ENCODE peak calls at places on chromosomes 12 and 14, in eight cellular contexts. U, N, H, X, P, E, Z and A are unnamed samples.
A peak's percentile ranks its signal among the peaks of the same experiment; 100 is the strongest.

GRCh38 chr12:51395283-51396230 is 4.4 kb upstream of the GALNT6 start:
- DNase-seq in E (no peak), Z (no peak), H (no peak), N (no peak), P (no peak), X (no peak), U (no peak), A (no peak)

GRCh38 chr14:94946244-94946643 is 176.3 kb upstream of the GSC start:
- DNase-seq in P (no peak), Z (no peak), H (no peak), U (no peak), E (no peak), N (no peak), X (no peak), A (no peak)

GRCh38 chr12:116547955-116548471 is 11.2 kb upstream of the MAP1LC3B2 start:
- DNase-seq in H (no peak), X (no peak), P (no peak), E (peak; percentile 34), N (no peak), U (peak; percentile 66), Z (peak; percentile 39), A (no peak)

GRCh38 chr14:35944847-35945246 is 118.7 kb downstream of the BRMS1L start:
- DNase-seq in X (no peak), N (no peak), P (peak; percentile 30), H (no peak), U (no peak), E (no peak), Z (peak; percentile 5), A (no peak)

GRCh38 chr12:71556881-71557280 is 106.8 kb downstream of the ZFC3H1 start:
- DNase-seq in X (no peak), U (no peak), Z (no peak), E (peak; percentile 91), H (no peak), P (no peak), N (no peak), A (no peak)

GRCh38 chr12:89544730-89545184 is 18.9 kb upstream of the POC1B start:
- DNase-seq in U (peak; percentile 52), Z (peak; percentile 21), H (peak; percentile 55), X (no peak), E (peak; percentile 36), N (peak; percentile 64), P (peak; percentile 44), A (no peak)

GRCh38 chr12:66449531-66449930 is 147.2 kb downstream of the HELB start:
- DNase-seq in E (no peak), Z (no peak), P (no peak), X (no peak), U (no peak), N (no peak), H (no peak), A (no peak)

GRCh38 chr12:104521731-104522130 is 65.0 kb downstream of the CHST11 start:
- DNase-seq in E (peak; percentile 61), P (no peak), Z (no peak), H (no peak), X (no peak), U (no peak), N (no peak), A (no peak)

GRCh38 chr12:64103821-64104220 is 118.3 kb downstream of the KICS2 start:
- DNase-seq in X (no peak), H (no peak), N (no peak), U (no peak), Z (no peak), P (no peak), E (peak; percentile 52), A (no peak)

GRCh38 chr12:52346596-52346995 is 20.7 kb downstream of the KRT85 start:
- DNase-seq in P (no peak), X (no peak), H (no peak), N (no peak), E (no peak), Z (no peak), U (no peak), A (no peak)

GRCh38 chr12:67773896-67774295 is 125.4 kb downstream of the DYRK2 start:
- DNase-seq in H (no peak), N (no peak), Z (no peak), U (no peak), X (no peak), P (no peak), E (no peak), A (no peak)

GRCh38 chr14:55438066-55438683 is 2.2 kb downstream of the TBPL2 start:
- DNase-seq in X (no peak), U (peak; percentile 66), H (no peak), P (peak; percentile 58), Z (peak; percentile 19), E (peak; percentile 75), N (no peak), A (no peak)

GRCh38 chr12:106147956-106148355 is 9.2 kb upstream of the NUAK1 start:
- DNase-seq in E (no peak), X (peak; percentile 24), Z (no peak), H (peak; percentile 85), P (peak; percentile 79), U (peak; percentile 49), N (peak; percentile 88), A (peak; percentile 64)

GRCh38 chr12:4505381-4505986 is 33.2 kb upstream of the RAD51AP1 start:
- DNase-seq in H (no peak), E (peak; percentile 49), N (no peak), Z (no peak), X (no peak), P (no peak), U (no peak), A (no peak)

GRCh38 chr12:69329669-69330428 is 18.3 kb upstream of the LYZ start:
- DNase-seq in N (no peak), X (no peak), E (no peak), U (no peak), H (no peak), P (no peak), Z (no peak), A (no peak)

GRCh38 chr12:44774815-44775411 is 101.2 kb downstream of the NELL2 start:
- DNase-seq in N (no peak), P (no peak), U (peak; percentile 46), Z (peak; percentile 70), E (peak; percentile 18), H (peak; percentile 25), X (no peak), A (no peak)

GRCh38 chr14:89022274-89022673 is 197.8 kb downstream of the TTC8 start:
- DNase-seq in P (no peak), N (no peak), X (no peak), U (no peak), H (no peak), E (no peak), Z (no peak), A (no peak)

GRCh38 chr14:51576112-51576420 is 75.6 kb upstream of the FRMD6 start:
- DNase-seq in U (no peak), H (no peak), Z (no peak), P (no peak), E (peak; percentile 57), X (no peak), N (no peak), A (no peak)

GRCh38 chr12:6363330-6364036 is 11.9 kb downstream of the SCNN1A start:
- DNase-seq in Z (peak; percentile 63), P (peak; percentile 25), H (peak; percentile 81), N (peak; percentile 91), E (peak; percentile 51), U (peak; percentile 73), X (no peak), A (no peak)

GRCh38 chr12:131250028-131250950 is 296.6 kb downstream of the ADGRD1 start:
- DNase-seq in N (peak; percentile 74), U (no peak), X (no peak), H (no peak), Z (no peak), E (no peak), P (no peak), A (no peak)

GRCh38 chr12:5745251-5745888 is 199.7 kb downstream of the ANO2 start:
- DNase-seq in X (peak; percentile 20), N (no peak), Z (peak; percentile 85), E (peak; percentile 22), H (peak; percentile 73), U (peak; percentile 87), P (no peak), A (peak; percentile 54)

GRCh38 chr12:46268349-46268616 is 560 bp downstream of the SLC38A1 start:
- DNase-seq in Z (peak; percentile 16), X (peak; percentile 37), N (no peak), E (peak; percentile 16), P (no peak), H (no peak), U (peak; percentile 43), A (no peak)

GRCh38 chr12:16325426-16325825 is 22.0 kb upstream of the MGST1 start:
- DNase-seq in Z (no peak), U (no peak), E (no peak), N (no peak), H (no peak), P (peak; percentile 17), X (no peak), A (no peak)

GRCh38 chr12:89951050-89951693 is 242.5 kb upstream of the ATP2B1 start:
- DNase-seq in U (no peak), P (no peak), E (peak; percentile 49), N (no peak), Z (no peak), H (no peak), X (no peak), A (no peak)

GRCh38 chr14:49971156-49972141 is 78.6 kb downstream of the ARF6 start:
- DNase-seq in P (peak; percentile 46), H (no peak), U (no peak), E (peak; percentile 80), X (no peak), N (no peak), Z (no peak), A (no peak)

GRCh38 chr12:6831021-6831420 is 2.8 kb downstream of the P3H3 start:
- DNase-seq in U (no peak), E (no peak), P (no peak), Z (no peak), H (no peak), N (no peak), X (no peak), A (no peak)

GRCh38 chr14:78135450-78135891 is 34.7 kb upstream of the NRXN3 start:
- DNase-seq in E (no peak), U (no peak), Z (no peak), P (no peak), H (no peak), X (no peak), N (no peak), A (no peak)

GRCh38 chr12:92473564-92473963 is 229.2 kb upstream of the PLEKHG7 start:
- DNase-seq in H (no peak), E (no peak), U (no peak), X (no peak), Z (no peak), N (no peak), P (no peak), A (no peak)

GRCh38 chr14:50301914-50302313 is 10.1 kb downstream of the L2HGDH start:
- DNase-seq in E (no peak), P (no peak), X (no peak), Z (no peak), U (no peak), H (no peak), N (no peak), A (no peak)

GRCh38 chr12:26936559-26937442 is 980 bp downstream of the INTS13 start:
- DNase-seq in X (no peak), U (no peak), E (no peak), P (no peak), N (no peak), H (no peak), Z (no peak), A (no peak)

GRCh38 chr12:49017764-49018281 is 753 bp downstream of the PRKAG1 start:
- DNase-seq in N (peak; percentile 70), Z (no peak), P (no peak), X (no peak), U (peak; percentile 47), H (no peak), E (peak; percentile 53), A (no peak)

GRCh38 chr14:88791629-88792571 is 853 bp downstream of the EML5 start:
- DNase-seq in H (peak; percentile 24), E (no peak), U (peak; percentile 8), N (peak; percentile 66), P (no peak), X (peak; percentile 58), Z (peak; percentile 13), A (peak; percentile 61)

GRCh38 chr12:42370013-42370412 is 44.0 kb downstream of the PPHLN1 start:
- DNase-seq in U (no peak), X (no peak), P (no peak), H (no peak), N (no peak), Z (no peak), E (no peak), A (no peak)

GRCh38 chr12:388547-389137 is 478 bp downstream of the KDM5A start:
- DNase-seq in U (peak; percentile 20), P (no peak), X (no peak), E (peak; percentile 23), H (no peak), Z (peak; percentile 50), N (no peak), A (no peak)